ENCODE peak calls at places on chromosomes 6 and 20, in seven cellular contexts. One of them, this sample, is unnamed.

GRCh38 chr6:141521440-141521839 is 611.3 kb upstream of the GJE1 start:
- DNase-seq in CD8-positive, alpha-beta T cell: no peak
- DNase-seq in OCI-LY7: no peak
- DNase-seq in prostate gland: no peak
- DNase-seq in NB4: no peak
- DNase-seq in transverse colon: no peak
- DNase-seq in PC-9: no peak
- DNase-seq in this sample: peak

GRCh38 chr6:121260651-121261102 is 73.6 kb downstream of the TBC1D32 start:
- DNase-seq in prostate gland: no peak
- DNase-seq in transverse colon: no peak
- DNase-seq in CD8-positive, alpha-beta T cell: no peak
- DNase-seq in PC-9: no peak
- DNase-seq in NB4: no peak
- DNase-seq in OCI-LY7: no peak
- DNase-seq in this sample: peak

GRCh38 chr6:64012351-64013060 is 376.9 kb downstream of the PHF3 start:
- DNase-seq in CD8-positive, alpha-beta T cell: no peak
- DNase-seq in OCI-LY7: no peak
- DNase-seq in prostate gland: no peak
- DNase-seq in NB4: peak
- DNase-seq in transverse colon: peak
- DNase-seq in PC-9: no peak
- DNase-seq in this sample: peak

GRCh38 chr6:16524380-16524707 is 236.9 kb downstream of the ATXN1 start:
- DNase-seq in PC-9: no peak
- DNase-seq in transverse colon: no peak
- DNase-seq in prostate gland: no peak
- DNase-seq in OCI-LY7: no peak
- DNase-seq in NB4: no peak
- DNase-seq in CD8-positive, alpha-beta T cell: no peak
- DNase-seq in this sample: peak

GRCh38 chr6:43276180-43277082 is 21.6 kb upstream of the SLC22A7 start:
- DNase-seq in prostate gland: no peak
- DNase-seq in PC-9: no peak
- DNase-seq in OCI-LY7: no peak
- DNase-seq in NB4: no peak
- DNase-seq in CD8-positive, alpha-beta T cell: peak
- DNase-seq in transverse colon: peak
- DNase-seq in this sample: no peak

GRCh38 chr6:113052513-113052912 is 705.4 kb downstream of the RFPL4B start:
- DNase-seq in transverse colon: no peak
- DNase-seq in prostate gland: no peak
- DNase-seq in PC-9: no peak
- DNase-seq in OCI-LY7: no peak
- DNase-seq in CD8-positive, alpha-beta T cell: no peak
- DNase-seq in NB4: no peak
- DNase-seq in this sample: no peak

GRCh38 chr6:74549746-74550145 is 656.1 kb downstream of the COL12A1 start:
- DNase-seq in OCI-LY7: no peak
- DNase-seq in prostate gland: no peak
- DNase-seq in NB4: no peak
- DNase-seq in transverse colon: no peak
- DNase-seq in CD8-positive, alpha-beta T cell: no peak
- DNase-seq in PC-9: no peak
- DNase-seq in this sample: no peak

GRCh38 chr6:141965016-141965545 is 167.6 kb upstream of the GJE1 start:
- DNase-seq in prostate gland: no peak
- DNase-seq in transverse colon: no peak
- DNase-seq in CD8-positive, alpha-beta T cell: no peak
- DNase-seq in NB4: no peak
- DNase-seq in PC-9: no peak
- DNase-seq in OCI-LY7: no peak
- DNase-seq in this sample: no peak

GRCh38 chr6:157861814-157862213 is 38.8 kb downstream of the SNX9 start:
- DNase-seq in OCI-LY7: no peak
- DNase-seq in CD8-positive, alpha-beta T cell: no peak
- DNase-seq in prostate gland: no peak
- DNase-seq in NB4: no peak
- DNase-seq in transverse colon: no peak
- DNase-seq in PC-9: no peak
- DNase-seq in this sample: peak

GRCh38 chr20:47152078-47152477 is 204.4 kb downstream of the ZMYND8 start:
- DNase-seq in OCI-LY7: no peak
- DNase-seq in CD8-positive, alpha-beta T cell: no peak
- DNase-seq in NB4: no peak
- DNase-seq in transverse colon: no peak
- DNase-seq in prostate gland: no peak
- DNase-seq in PC-9: no peak
- DNase-seq in this sample: no peak

GRCh38 chr6:4294636-4295035 is 159.3 kb upstream of the ECI2 start:
- DNase-seq in PC-9: no peak
- DNase-seq in transverse colon: no peak
- DNase-seq in CD8-positive, alpha-beta T cell: no peak
- DNase-seq in NB4: no peak
- DNase-seq in prostate gland: no peak
- DNase-seq in OCI-LY7: no peak
- DNase-seq in this sample: no peak
- TF ChIP-seq CTCF in PC-9: no peak
- TF ChIP-seq CTCF in transverse colon: no peak
- TF ChIP-seq CTCF in CD8-positive, alpha-beta T cell: no peak
- TF ChIP-seq CTCF in NB4: no peak
- TF ChIP-seq CTCF in prostate gland: no peak
- TF ChIP-seq CTCF in OCI-LY7: no peak
- TF ChIP-seq CTCF in this sample: no peak

GRCh38 chr6:3220366-3220765 is 7.1 kb downstream of the TUBB2B start:
- DNase-seq in prostate gland: no peak
- DNase-seq in NB4: no peak
- DNase-seq in OCI-LY7: no peak
- DNase-seq in transverse colon: no peak
- DNase-seq in PC-9: no peak
- DNase-seq in CD8-positive, alpha-beta T cell: no peak
- DNase-seq in this sample: no peak

GRCh38 chr6:3217286-3217685 is 10.2 kb downstream of the TUBB2B start:
- DNase-seq in CD8-positive, alpha-beta T cell: no peak
- DNase-seq in NB4: no peak
- DNase-seq in OCI-LY7: no peak
- DNase-seq in transverse colon: no peak
- DNase-seq in PC-9: no peak
- DNase-seq in prostate gland: no peak
- DNase-seq in this sample: no peak

GRCh38 chr6:3222506-3223038 is 4.9 kb downstream of the TUBB2B start:
- DNase-seq in NB4: no peak
- DNase-seq in transverse colon: no peak
- DNase-seq in CD8-positive, alpha-beta T cell: no peak
- DNase-seq in prostate gland: no peak
- DNase-seq in PC-9: no peak
- DNase-seq in OCI-LY7: no peak
- DNase-seq in this sample: no peak

GRCh38 chr6:3218266-3218665 is 9.2 kb downstream of the TUBB2B start:
- DNase-seq in PC-9: no peak
- DNase-seq in NB4: no peak
- DNase-seq in CD8-positive, alpha-beta T cell: no peak
- DNase-seq in OCI-LY7: no peak
- DNase-seq in prostate gland: no peak
- DNase-seq in transverse colon: no peak
- DNase-seq in this sample: no peak

GRCh38 chr6:3221579-3221978 is 5.9 kb downstream of the TUBB2B start:
- DNase-seq in PC-9: no peak
- DNase-seq in NB4: no peak
- DNase-seq in prostate gland: no peak
- DNase-seq in CD8-positive, alpha-beta T cell: no peak
- DNase-seq in transverse colon: no peak
- DNase-seq in OCI-LY7: no peak
- DNase-seq in this sample: no peak
- H3K4me3 ChIP-seq in PC-9: no peak
- H3K4me3 ChIP-seq in NB4: no peak
- H3K4me3 ChIP-seq in prostate gland: no peak
- H3K4me3 ChIP-seq in CD8-positive, alpha-beta T cell: no peak
- H3K4me3 ChIP-seq in transverse colon: no peak
- H3K4me3 ChIP-seq in OCI-LY7: no peak
- H3K4me3 ChIP-seq in this sample: no peak

GRCh38 chr6:70310063-70310694 is 7.3 kb upstream of the COL9A1 start:
- DNase-seq in transverse colon: no peak
- DNase-seq in prostate gland: peak
- DNase-seq in NB4: peak
- DNase-seq in CD8-positive, alpha-beta T cell: no peak
- DNase-seq in PC-9: no peak
- DNase-seq in OCI-LY7: peak
- DNase-seq in this sample: peak
- TF ChIP-seq CTCF in transverse colon: peak
- TF ChIP-seq CTCF in prostate gland: peak
- TF ChIP-seq CTCF in NB4: peak
- TF ChIP-seq CTCF in CD8-positive, alpha-beta T cell: peak
- TF ChIP-seq CTCF in PC-9: peak
- TF ChIP-seq CTCF in OCI-LY7: peak
- TF ChIP-seq CTCF in this sample: peak

GRCh38 chr6:70394518-70395300 is 18.6 kb upstream of the FAM135A start:
- DNase-seq in CD8-positive, alpha-beta T cell: no peak
- DNase-seq in prostate gland: no peak
- DNase-seq in NB4: no peak
- DNase-seq in PC-9: no peak
- DNase-seq in OCI-LY7: no peak
- DNase-seq in transverse colon: no peak
- DNase-seq in this sample: no peak

GRCh38 chr6:70395301-70395672 is 18.0 kb upstream of the FAM135A start:
- DNase-seq in CD8-positive, alpha-beta T cell: no peak
- DNase-seq in prostate gland: no peak
- DNase-seq in OCI-LY7: no peak
- DNase-seq in NB4: no peak
- DNase-seq in PC-9: no peak
- DNase-seq in transverse colon: no peak
- DNase-seq in this sample: no peak

GRCh38 chr6:70396163-70396562 is 17.1 kb upstream of the FAM135A start:
- DNase-seq in CD8-positive, alpha-beta T cell: no peak
- DNase-seq in prostate gland: no peak
- DNase-seq in transverse colon: no peak
- DNase-seq in NB4: peak
- DNase-seq in PC-9: no peak
- DNase-seq in OCI-LY7: peak
- DNase-seq in this sample: no peak

GRCh38 chr6:70396796-70397729 is 16.2 kb upstream of the FAM135A start:
- DNase-seq in CD8-positive, alpha-beta T cell: no peak
- DNase-seq in NB4: peak
- DNase-seq in PC-9: no peak
- DNase-seq in OCI-LY7: peak
- DNase-seq in prostate gland: peak
- DNase-seq in transverse colon: no peak
- DNase-seq in this sample: peak

DNA sequence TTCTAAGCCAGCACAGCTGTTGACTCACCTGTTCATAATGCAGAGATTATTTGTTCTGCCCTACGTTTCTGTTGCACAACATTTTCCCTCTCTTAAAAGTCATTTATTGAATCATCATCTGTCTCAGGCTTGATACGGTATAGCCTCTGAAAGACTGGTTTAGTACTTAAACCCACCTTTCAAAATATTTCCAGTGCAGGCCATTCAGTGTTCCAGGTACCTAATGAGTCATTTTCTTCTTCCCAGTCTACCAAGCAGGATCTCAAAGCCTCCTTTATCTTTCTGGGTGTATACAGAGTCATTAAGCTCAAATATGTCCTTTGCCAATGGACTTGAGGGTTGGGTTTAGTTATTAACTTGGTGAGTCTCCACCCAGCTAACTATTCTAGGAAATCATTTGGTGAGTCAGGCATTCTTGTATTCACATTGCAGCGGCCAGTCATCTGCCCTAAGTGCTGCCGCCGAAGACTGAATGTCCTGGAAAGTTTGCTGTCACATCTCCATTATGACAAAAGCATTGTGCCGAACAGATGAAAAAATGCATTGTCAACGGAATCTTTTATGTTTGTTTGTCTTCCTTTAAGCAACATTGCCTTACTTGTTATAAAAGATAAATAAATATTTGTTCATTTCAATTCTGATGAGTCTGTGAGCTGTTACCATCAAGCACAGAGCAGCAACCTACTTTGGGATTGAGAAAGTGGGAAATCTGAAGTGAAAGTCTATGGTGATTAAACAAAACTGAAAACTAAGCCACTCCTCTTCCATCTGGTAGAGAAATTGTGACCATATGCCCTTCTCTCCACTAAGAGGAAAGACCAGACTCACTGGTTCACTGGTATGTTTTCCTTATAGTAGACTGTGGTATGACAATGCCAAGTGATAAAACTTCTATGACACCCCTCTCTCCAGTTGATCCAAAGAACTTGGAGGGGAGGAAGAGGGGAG is 14.3 kb upstream of the FAM135A start:
- DNase-seq in PC-9: peak
- DNase-seq in NB4: no peak
- DNase-seq in OCI-LY7: no peak
- DNase-seq in transverse colon: peak
- DNase-seq in prostate gland: peak
- DNase-seq in CD8-positive, alpha-beta T cell: no peak
- DNase-seq in this sample: peak
- H3K4me3 ChIP-seq in PC-9: peak
- H3K4me3 ChIP-seq in NB4: no peak
- H3K4me3 ChIP-seq in OCI-LY7: no peak
- H3K4me3 ChIP-seq in transverse colon: no peak
- H3K4me3 ChIP-seq in prostate gland: no peak
- H3K4me3 ChIP-seq in CD8-positive, alpha-beta T cell: no peak
- H3K4me3 ChIP-seq in this sample: peak

GRCh38 chr6:120031837-120032236 is 682.3 kb upstream of the MAN1A1 start:
- DNase-seq in transverse colon: no peak
- DNase-seq in PC-9: no peak
- DNase-seq in NB4: no peak
- DNase-seq in OCI-LY7: no peak
- DNase-seq in prostate gland: no peak
- DNase-seq in CD8-positive, alpha-beta T cell: no peak
- DNase-seq in this sample: no peak
- TF ChIP-seq CTCF in transverse colon: no peak
- TF ChIP-seq CTCF in PC-9: no peak
- TF ChIP-seq CTCF in NB4: no peak
- TF ChIP-seq CTCF in OCI-LY7: no peak
- TF ChIP-seq CTCF in prostate gland: no peak
- TF ChIP-seq CTCF in CD8-positive, alpha-beta T cell: no peak
- TF ChIP-seq CTCF in this sample: no peak

GRCh38 chr20:35697696-35698297 is 1.4 kb downstream of the NFS1 start:
- DNase-seq in CD8-positive, alpha-beta T cell: no peak
- DNase-seq in PC-9: no peak
- DNase-seq in transverse colon: no peak
- DNase-seq in OCI-LY7: no peak
- DNase-seq in prostate gland: no peak
- DNase-seq in NB4: no peak
- DNase-seq in this sample: no peak
- H3K4me3 ChIP-seq in CD8-positive, alpha-beta T cell: peak
- H3K4me3 ChIP-seq in PC-9: peak
- H3K4me3 ChIP-seq in transverse colon: no peak
- H3K4me3 ChIP-seq in OCI-LY7: peak
- H3K4me3 ChIP-seq in prostate gland: no peak
- H3K4me3 ChIP-seq in NB4: peak
- H3K4me3 ChIP-seq in this sample: peak

This sample was measured in cardiac fibroblast.